ENCODE peak calls at places on chromosomes 13 and 19, in four cellular contexts. One of them, this sample, is unnamed.

GRCh38 chr19:49433240-49433901 is 8.0 kb downstream of the SLC17A7 start:
- DNase-seq in GM12878: no peak
- DNase-seq in K562: no peak
- DNase-seq in HepG2: no peak
- DNase-seq in this sample: no peak

GRCh38 chr19:40366697-40367561 is 18.4 kb downstream of the PLD3 start:
- DNase-seq in GM12878: no peak
- DNase-seq in K562: peak
- DNase-seq in HepG2: no peak
- DNase-seq in this sample: no peak

GRCh38 chr19:50432658-50433057 is at the start of gene MYBPC2:
- DNase-seq in GM12878: no peak
- DNase-seq in K562: peak
- DNase-seq in HepG2: no peak
- DNase-seq in this sample: no peak

GRCh38 chr19:53158119-53158656 is 665 bp downstream of the ZNF347 start:
- DNase-seq in GM12878: no peak
- DNase-seq in K562: peak
- DNase-seq in HepG2: no peak
- DNase-seq in this sample: no peak

GRCh38 chr19:57280913-57281425 is 684 bp downstream of the ZNF460 start:
- DNase-seq in GM12878: no peak
- DNase-seq in K562: no peak
- DNase-seq in HepG2: no peak
- DNase-seq in this sample: no peak

GRCh38 chr13:74667656-74668055 is 533.5 kb upstream of the KLF12 start:
- DNase-seq in GM12878: no peak
- DNase-seq in K562: no peak
- DNase-seq in HepG2: no peak
- DNase-seq in this sample: no peak

GRCh38 chr13:111216166-111216960 is 101.3 kb downstream of the ARHGEF7 start:
- DNase-seq in GM12878: no peak
- DNase-seq in K562: peak
- DNase-seq in HepG2: peak
- DNase-seq in this sample: peak

GRCh38 chr19:13152356-13152853 is 2.2 kb downstream of the IER2 start:
- DNase-seq in GM12878: no peak
- DNase-seq in K562: no peak
- DNase-seq in HepG2: no peak
- DNase-seq in this sample: no peak

GRCh38 chr13:109977212-109977968 is 191.0 kb upstream of the IRS2 start:
- DNase-seq in GM12878: no peak
- DNase-seq in K562: no peak
- DNase-seq in HepG2: no peak
- DNase-seq in this sample: no peak
- TF ChIP-seq FOXM1 in GM12878: no peak
- TF ChIP-seq FOXM1 in K562: no peak
- TF ChIP-seq FOXM1 in HepG2: no peak
- TF ChIP-seq FOXM1 in this sample: no peak

DNA sequence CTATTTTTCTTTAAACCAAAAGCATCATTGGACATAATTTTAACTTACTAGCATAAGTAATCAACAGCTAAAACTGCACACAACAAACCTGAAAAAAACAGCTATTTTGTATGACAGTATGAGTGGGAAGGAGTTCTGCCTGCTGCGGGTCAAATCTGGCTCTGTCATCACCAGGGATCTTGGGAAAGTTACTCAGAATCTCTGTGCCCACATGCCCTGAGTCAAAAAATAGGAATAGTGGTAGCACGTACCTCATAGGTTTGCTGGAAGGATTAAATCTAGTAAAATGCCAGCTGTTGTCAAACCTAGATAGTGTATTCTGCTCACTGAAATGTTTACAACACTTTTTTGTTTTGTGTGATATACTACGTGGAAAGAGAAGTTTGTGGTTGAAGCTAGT is 1.1 kb downstream of the CLN5 start:
- DNase-seq in GM12878: no peak
- DNase-seq in K562: no peak
- DNase-seq in HepG2: no peak
- DNase-seq in this sample: no peak
- TF ChIP-seq BHLHE40 in GM12878: no peak
- TF ChIP-seq BHLHE40 in K562: no peak
- TF ChIP-seq BHLHE40 in HepG2: no peak
- TF ChIP-seq BHLHE40 in this sample: no peak

GRCh38 chr13:30863231-30863630 is 42.8 kb upstream of the MEDAG start:
- DNase-seq in GM12878: no peak
- DNase-seq in K562: no peak
- DNase-seq in HepG2: no peak
- DNase-seq in this sample: no peak

GRCh38 chr13:30861163-30861562 is 44.9 kb upstream of the MEDAG start:
- DNase-seq in GM12878: no peak
- DNase-seq in K562: no peak
- DNase-seq in HepG2: no peak
- DNase-seq in this sample: no peak

GRCh38 chr13:30861836-30862467 is 44.1 kb upstream of the MEDAG start:
- DNase-seq in GM12878: no peak
- DNase-seq in K562: no peak
- DNase-seq in HepG2: no peak
- DNase-seq in this sample: no peak

GRCh38 chr13:30863796-30864195 is 42.3 kb upstream of the MEDAG start:
- DNase-seq in GM12878: no peak
- DNase-seq in K562: no peak
- DNase-seq in HepG2: no peak
- DNase-seq in this sample: no peak

GRCh38 chr13:30862707-30863106 is 43.4 kb upstream of the MEDAG start:
- DNase-seq in GM12878: no peak
- DNase-seq in K562: no peak
- DNase-seq in HepG2: no peak
- DNase-seq in this sample: no peak
- TF ChIP-seq FOXM1 in GM12878: no peak
- TF ChIP-seq FOXM1 in K562: no peak
- TF ChIP-seq FOXM1 in HepG2: no peak
- TF ChIP-seq FOXM1 in this sample: no peak

DNA sequence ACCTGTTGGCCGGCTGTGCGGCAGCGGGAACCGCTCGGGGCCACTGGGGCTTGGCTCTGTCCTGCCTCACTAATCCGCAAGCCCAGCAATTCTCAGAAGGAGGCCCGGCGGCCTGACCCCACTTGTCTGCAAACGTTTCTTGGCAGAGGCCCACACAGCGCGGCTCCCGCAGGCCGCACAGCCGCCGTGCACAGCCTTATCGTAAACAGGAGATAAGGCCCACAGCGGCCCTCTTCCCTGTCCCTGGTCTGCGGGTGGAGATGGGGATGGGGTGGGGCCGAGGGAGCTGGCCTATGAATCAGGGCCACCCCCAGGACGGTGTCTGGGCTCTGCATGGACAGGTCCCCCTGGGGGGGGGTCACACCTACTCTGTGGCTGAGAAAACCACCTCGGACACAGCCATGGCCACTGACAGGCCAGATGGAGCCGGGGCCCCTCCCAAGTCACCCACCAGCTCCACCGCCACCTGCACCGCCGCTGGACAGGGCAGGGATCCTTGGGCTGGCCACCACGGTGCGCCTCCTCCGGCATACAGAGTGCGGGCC is 47.8 kb downstream of the COMP start:
- DNase-seq in GM12878: no peak
- DNase-seq in K562: peak
- DNase-seq in HepG2: no peak
- DNase-seq in this sample: peak
- TF ChIP-seq BHLHE40 in GM12878: no peak
- TF ChIP-seq BHLHE40 in K562: peak
- TF ChIP-seq BHLHE40 in HepG2: no peak
- TF ChIP-seq BHLHE40 in this sample: no peak